ENCODE peak calls at places on chromosomes 13 and 19, in four cellular contexts. M is iPS-NIHi11, J is Caco-2, Z is NCI-H1092. T is an unnamed sample.

GRCh38 chr13:38686635-38687245 is at the start of gene FREM2:
- DNase-seq in M (peak; percentile 91), J (peak; percentile 94), Z (peak; percentile 86), T (peak; percentile 82)

GRCh38 chr13:40452741-40453665 is 213.4 kb downstream of the FOXO1 start:
- DNase-seq in M (no peak), J (no peak), Z (no peak), T (no peak)

GRCh38 chr19:52351512-52351911 is 15.5 kb downstream of the ZNF610 start:
- DNase-seq in M (peak; percentile 72), J (no peak), Z (no peak), T (no peak)

GRCh38 chr19:54526972-54527371 is 24.3 kb downstream of the LAIR2 start:
- DNase-seq in M (no peak), J (no peak), Z (no peak), T (no peak)

GRCh38 chr19:33535176-33535575 is 13.6 kb upstream of the PEPD start:
- DNase-seq in M (no peak), J (no peak), Z (no peak), T (no peak)

GRCh38 chr13:23789576-23790346 is 99.4 kb downstream of the MIPEP start:
- DNase-seq in M (no peak), J (no peak), Z (no peak), T (no peak)

GRCh38 chr13:43514326-43514725 is 272.4 kb downstream of the ENOX1 start:
- DNase-seq in M (no peak), J (no peak), Z (no peak), T (no peak)

GRCh38 chr13:32135655-32136054 is 104.1 kb downstream of the FRY start:
- DNase-seq in M (no peak), J (no peak), Z (no peak), T (no peak)

GRCh38 chr13:114143806-114144605 is 11.6 kb upstream of the RASA3 start:
- DNase-seq in M (peak; percentile 80), J (no peak), Z (no peak), T (no peak)

GRCh38 chr13:30065181-30065580 is 214.8 kb upstream of the UBL3 start:
- DNase-seq in M (no peak), J (no peak), Z (no peak), T (no peak)

GRCh38 chr19:3670258-3670795 is 29.9 kb downstream of the PIP5K1C start:
- DNase-seq in M (no peak), J (no peak), Z (no peak), T (no peak)

GRCh38 chr13:113078895-113079720 is 26.5 kb upstream of the F7 start:
- DNase-seq in M (no peak), J (no peak), Z (peak; percentile 16), T (no peak)

GRCh38 chr19:6997679-6998445 is 23.4 kb downstream of the MBD3L2B start:
- DNase-seq in M (no peak), J (no peak), Z (no peak), T (no peak)

GRCh38 chr19:996051-996838 is 4.0 kb upstream of the GRIN3B start:
- DNase-seq in M (peak; percentile 59), J (peak; percentile 71), Z (peak; percentile 62), T (peak; percentile 9)

GRCh38 chr13:42487221-42487620 is 86.7 kb upstream of the TNFSF11 start:
- DNase-seq in M (no peak), J (no peak), Z (no peak), T (no peak)

GRCh38 chr19:5394907-5395505 is 54.4 kb upstream of the PTPRS start:
- DNase-seq in M (peak; percentile 66), J (no peak), Z (no peak), T (no peak)

GRCh38 chr19:31316201-31316951 is 32.9 kb downstream of the TSHZ3 start:
- DNase-seq in M (peak; percentile 26), J (no peak), Z (no peak), T (no peak)

GRCh38 chr13:96473463-96474157 is 383.7 kb downstream of the HS6ST3 start:
- DNase-seq in M (no peak), J (no peak), Z (no peak), T (no peak)